ENCODE peak calls at places on chromosomes 4 and X, in four cellular contexts. P is GM12878, N is SK-N-SH, H is H1. F is an unnamed sample.

GRCh38 chrX:155768036-155768769 is 112.9 kb upstream of the VAMP7 start:
- DNase-seq in H (no peak), N (peak; percentile 14), P (no peak), F (no peak)

GRCh38 chrX:57871463-57871862 is 38.8 kb downstream of the ZXDA start:
- DNase-seq in N (no peak), P (no peak), H (no peak), F (no peak)

GRCh38 chrX:75784689-75785491 is at the start of gene MAGEE2:
- DNase-seq in P (no peak), H (no peak), N (peak; percentile 30), F (no peak)

GRCh38 chr4:1714303-1715001 is 2.3 kb upstream of the SLBP start:
- DNase-seq in H (no peak), N (no peak), P (no peak), F (no peak)

GRCh38 chr4:125315571-125316390 is 1.0 kb downstream of the FAT4 start:
- DNase-seq in N (peak; percentile 69), H (peak; percentile 76), P (no peak), F (no peak)

GRCh38 chr4:137994858-137995257 is 247.3 kb downstream of the SLC7A11 start:
- DNase-seq in H (no peak), N (no peak), P (no peak), F (no peak)

GRCh38 chr4:8353912-8354453 is 84.4 kb downstream of the HTRA3 start:
- DNase-seq in P (no peak), N (no peak), H (no peak), F (no peak)

GRCh38 chr4:2330119-2331042 is 68.5 kb upstream of the MXD4 start:
- DNase-seq in N (no peak), H (no peak), P (no peak), F (no peak)

GRCh38 chrX:66039916-66040315 is at the start of gene VSIG4:
- DNase-seq in N (no peak), H (no peak), P (no peak), F (no peak)

GRCh38 chr4:76688737-76689078 is 209.2 kb downstream of the SOWAHB start:
- DNase-seq in H (no peak), N (peak; percentile 45), P (no peak), F (no peak)

GRCh38 chr4:80058740-80059139 is 14.3 kb downstream of the ANTXR2 start:
- DNase-seq in P (peak; percentile 89), N (no peak), H (no peak), F (no peak)

GRCh38 chrX:2769615-2770014 is 17.8 kb downstream of the XG start:
- DNase-seq in N (no peak), P (no peak), H (no peak), F (no peak)

GRCh38 chrX:154136627-154137161 is 7.3 kb upstream of the OPN1LW start:
- DNase-seq in P (no peak), N (peak; percentile 89), H (peak; percentile 85), F (peak; percentile 82)

GRCh38 chr4:3372933-3373465 is 68.8 kb upstream of the HGFAC start:
- DNase-seq in P (peak; percentile 37), H (no peak), N (no peak), F (no peak)

GRCh38 chrX:55135171-55135570 is 46.4 kb downstream of the PAGE2 start:
- DNase-seq in N (peak; percentile 41), P (no peak), H (peak; percentile 39), F (peak; percentile 15)

GRCh38 chrX:22041931-22042530 is 9.9 kb downstream of the PHEX start:
- DNase-seq in H (no peak), P (no peak), N (no peak), F (no peak)

GRCh38 chr4:44725166-44725565 is 1.2 kb downstream of the GNPDA2 start:
- DNase-seq in H (no peak), P (no peak), N (no peak), F (no peak)

GRCh38 chrX:154409222-154409871 is at the start of gene DNASE1L1:
- DNase-seq in P (no peak), H (peak; percentile 87), N (no peak), F (peak; percentile 80)

GRCh38 chr4:10605746-10606482 is 78.7 kb downstream of the CLNK start:
- DNase-seq in N (no peak), P (no peak), H (no peak), F (no peak)

GRCh38 chrX:40158036-40158706 is 60.4 kb upstream of the BCOR start:
- DNase-seq in N (no peak), P (no peak), H (peak; percentile 63), F (no peak)

GRCh38 chr4:186297013-186297645 is 31.1 kb downstream of the F11 start:
- DNase-seq in P (no peak), N (peak; percentile 73), H (no peak), F (peak; percentile 38)

GRCh38 chrX:20487227-20487626 is 220.5 kb upstream of the RPS6KA3 start:
- DNase-seq in H (no peak), P (no peak), N (no peak), F (no peak)

GRCh38 chrX:40106677-40107290 is 9.0 kb upstream of the BCOR start:
- DNase-seq in H (no peak), P (no peak), N (peak; percentile 49), F (no peak)

GRCh38 chr4:42473071-42473684 is 75.9 kb downstream of the SHISA3 start:
- DNase-seq in H (no peak), P (no peak), N (no peak), F (no peak)

GRCh38 chrX:129721870-129722269 is 16.9 kb upstream of the XPNPEP2 start:
- DNase-seq in N (no peak), P (no peak), H (no peak), F (no peak)

GRCh38 chr4:40325406-40326019 is 9.6 kb upstream of the CHRNA9 start:
- DNase-seq in H (no peak), P (no peak), N (peak; percentile 67), F (peak; percentile 76)

GRCh38 chrX:145821291-145821897 is 3.8 kb downstream of the SLITRK2 start:
- DNase-seq in P (no peak), N (no peak), H (peak; percentile 57), F (no peak)

GRCh38 chr4:168390041-168390440 is 71.5 kb upstream of the DDX60 start:
- DNase-seq in N (no peak), P (no peak), H (no peak), F (no peak)

GRCh38 chr4:6337331-6337935 is 67.8 kb downstream of the WFS1 start:
- DNase-seq in N (no peak), P (no peak), H (no peak), F (no peak)

GRCh38 chr4:140157341-140157740 is 3.4 kb upstream of the MAML3 start:
- DNase-seq in H (no peak), N (no peak), P (no peak), F (no peak)

GRCh38 chr4:106530034-106530361 is 161.4 kb upstream of the GIMD1 start:
- DNase-seq in H (no peak), N (no peak), P (no peak), F (no peak)

GRCh38 chr4:106530816-106531215 is 162.2 kb upstream of the GIMD1 start:
- DNase-seq in H (no peak), P (no peak), N (no peak), F (no peak)

DNA sequence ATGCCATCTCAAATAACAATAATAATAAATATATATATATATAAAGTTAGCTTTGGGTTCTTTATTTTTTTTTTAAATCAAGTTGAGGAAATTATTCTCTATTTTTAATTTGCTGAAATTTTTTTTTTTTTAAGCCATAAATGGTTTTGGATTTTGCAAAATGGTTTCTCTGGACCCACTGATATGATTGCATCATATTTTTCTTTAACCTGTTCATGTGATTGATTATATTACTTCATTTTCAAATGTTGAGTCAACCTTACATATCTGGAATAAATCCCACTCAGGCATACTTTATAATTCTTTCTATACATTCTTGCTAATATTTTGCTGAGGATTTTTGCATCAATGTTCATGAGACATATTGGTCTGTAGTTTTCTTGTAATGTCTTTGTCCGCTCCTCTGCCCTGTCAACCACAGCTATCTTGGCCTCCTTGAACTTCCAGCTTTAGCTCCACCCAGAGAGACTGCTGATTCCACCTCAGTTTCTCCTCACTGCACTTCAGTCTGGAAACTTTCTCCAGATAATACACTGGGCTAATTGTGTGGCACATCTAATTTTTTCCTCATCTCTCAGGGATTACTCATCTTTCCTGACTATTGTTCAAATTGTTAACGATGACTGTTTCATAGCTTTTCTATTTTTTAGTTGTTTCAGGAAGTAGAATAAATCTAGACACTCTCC is 160.9 kb upstream of the GIMD1 start:
- DNase-seq in N (no peak), H (no peak), P (no peak), F (no peak)
- TF ChIP-seq NRF1 in N (no peak), H (no peak), P (no peak), F (no peak)

DNA sequence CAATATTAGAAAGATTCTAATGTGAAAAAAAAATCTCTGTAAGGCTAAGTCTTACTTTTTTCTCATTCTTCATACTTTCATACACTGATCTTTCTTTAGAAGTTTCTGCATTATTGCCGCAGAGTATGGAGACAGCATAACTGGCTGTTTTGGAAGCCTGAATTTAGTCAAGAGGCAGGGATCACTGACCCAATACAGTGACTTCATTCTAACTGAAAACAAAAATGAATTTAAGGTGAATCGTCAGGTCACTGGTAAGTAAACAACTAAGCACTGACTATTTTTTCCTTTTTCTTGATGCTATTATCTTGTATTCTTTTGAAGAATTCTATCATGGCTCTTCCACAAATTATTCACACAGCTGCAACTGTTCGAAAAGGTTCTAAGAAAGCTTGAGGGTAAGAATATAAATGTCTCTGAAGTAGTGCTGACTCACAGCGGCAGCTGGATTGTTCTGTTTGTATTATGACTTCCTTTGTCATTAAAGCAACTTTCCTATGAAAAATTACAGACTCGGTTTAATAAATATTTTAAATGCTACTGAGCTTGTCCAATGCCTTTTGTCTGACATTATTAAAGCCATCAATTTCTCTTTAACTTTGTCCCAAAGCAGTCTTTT is 609.3 kb downstream of the FSTL5 start:
- DNase-seq in P (no peak), H (no peak), N (no peak), F (no peak)
- TF ChIP-seq NRF1 in P (no peak), H (no peak), N (no peak), F (no peak)

GRCh38 chr4:53507058-53507457 is 84.2 kb downstream of the LNX1 start:
- DNase-seq in P (no peak), N (no peak), H (no peak), F (no peak)

GRCh38 chr4:53505947-53506346 is 85.3 kb downstream of the LNX1 start:
- DNase-seq in P (no peak), N (no peak), H (no peak), F (no peak)

GRCh38 chr4:53508446-53508845 is 82.8 kb downstream of the LNX1 start:
- DNase-seq in N (no peak), H (no peak), P (no peak), F (no peak)

GRCh38 chr4:53510316-53510715 is 81.0 kb downstream of the LNX1 start:
- DNase-seq in H (no peak), N (no peak), P (no peak), F (no peak)

GRCh38 chr4:53507671-53508286 is 83.5 kb downstream of the LNX1 start:
- DNase-seq in H (no peak), N (no peak), P (no peak), F (peak; percentile 31)
- TF ChIP-seq NRF1 in H (no peak), N (no peak), P (no peak), F (no peak)

DNA sequence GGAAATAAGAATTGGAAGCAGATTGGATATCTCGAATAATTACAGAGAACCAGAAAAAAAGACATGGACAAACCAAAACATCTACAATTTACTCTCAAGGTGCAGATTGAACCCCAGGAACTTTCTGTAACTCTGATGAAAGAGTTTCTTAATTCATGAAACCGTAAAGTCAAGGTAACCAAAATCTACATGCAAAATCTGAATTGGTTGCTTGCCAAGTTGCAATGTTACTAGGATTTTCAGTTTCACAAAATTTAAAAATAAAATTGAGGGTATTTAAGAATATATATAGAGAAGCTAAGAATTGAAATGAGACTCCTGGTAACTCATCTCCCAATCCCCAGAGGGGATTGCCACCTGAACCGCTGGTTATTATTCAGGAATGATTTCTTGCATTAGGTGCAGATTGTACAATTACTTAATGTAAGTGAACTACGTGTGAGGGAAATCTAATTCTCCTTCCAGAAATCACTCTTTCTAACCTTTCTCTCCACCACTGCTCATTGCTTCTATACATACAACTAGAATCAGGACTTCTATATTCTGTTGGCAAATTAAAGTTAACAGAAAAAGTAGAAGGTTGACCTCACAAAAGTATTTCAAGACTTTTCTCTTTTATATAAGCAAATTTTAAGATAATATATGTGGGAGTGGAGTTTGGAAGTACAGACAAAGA is 221.5 kb upstream of the NDST4 start:
- DNase-seq in P (peak; percentile 34), H (no peak), N (no peak), F (no peak)
- TF ChIP-seq NRF1 in P (no peak), H (no peak), N (no peak), F (no peak)